ENCODE peak calls at places on chromosomes 2 and 18, in five cellular contexts. One of them, this sample, is unnamed.
A peak's percentile ranks its signal among the peaks of the same experiment; 100 is the strongest.

GRCh38 chr2:17479875-17480274 is 38.4 kb downstream of the RAD51AP2 start:
- DNase-seq in GM23338: no peak
- DNase-seq in HEK293T: no peak
- DNase-seq in CD8-positive, alpha-beta memory T cell: no peak
- DNase-seq in AG10803: no peak
- DNase-seq in this sample: no peak

GRCh38 chr18:40524881-40525280 is 1430.2 kb upstream of the PIK3C3 start:
- DNase-seq in GM23338: no peak
- DNase-seq in HEK293T: no peak
- DNase-seq in CD8-positive, alpha-beta memory T cell: no peak
- DNase-seq in AG10803: no peak
- DNase-seq in this sample: no peak

GRCh38 chr2:179677148-179677688 is 184.2 kb downstream of the ZNF385B start:
- DNase-seq in GM23338: no peak
- DNase-seq in HEK293T: no peak
- DNase-seq in CD8-positive, alpha-beta memory T cell: no peak
- DNase-seq in AG10803: no peak
- DNase-seq in this sample: peak; percentile 86

GRCh38 chr18:12470382-12471090 is 62.8 kb downstream of the PRELID3A start:
- DNase-seq in GM23338: no peak
- DNase-seq in HEK293T: no peak
- DNase-seq in CD8-positive, alpha-beta memory T cell: no peak
- DNase-seq in AG10803: no peak
- DNase-seq in this sample: no peak

GRCh38 chr2:15976334-15976733 is 36.0 kb downstream of the MYCN start:
- DNase-seq in GM23338: no peak
- DNase-seq in HEK293T: no peak
- DNase-seq in CD8-positive, alpha-beta memory T cell: no peak
- DNase-seq in AG10803: no peak
- DNase-seq in this sample: no peak

GRCh38 chr18:79628416-79629248 is 51.0 kb upstream of the CTDP1 start:
- DNase-seq in GM23338: no peak
- DNase-seq in HEK293T: no peak
- DNase-seq in CD8-positive, alpha-beta memory T cell: no peak
- DNase-seq in AG10803: no peak
- DNase-seq in this sample: no peak

GRCh38 chr2:238850096-238850495 is 2.2 kb downstream of the TWIST2 start:
- DNase-seq in GM23338: no peak
- DNase-seq in HEK293T: no peak
- DNase-seq in CD8-positive, alpha-beta memory T cell: no peak
- DNase-seq in AG10803: peak; percentile 39
- DNase-seq in this sample: peak; percentile 34

GRCh38 chr18:61666876-61667590 is 225.8 kb downstream of the RNF152 start:
- DNase-seq in GM23338: peak; percentile 18
- DNase-seq in HEK293T: no peak
- DNase-seq in CD8-positive, alpha-beta memory T cell: no peak
- DNase-seq in AG10803: no peak
- DNase-seq in this sample: no peak

GRCh38 chr2:176744156-176744555 is 468.4 kb upstream of the HNRNPA3 start:
- DNase-seq in GM23338: no peak
- DNase-seq in HEK293T: no peak
- DNase-seq in CD8-positive, alpha-beta memory T cell: no peak
- DNase-seq in AG10803: no peak
- DNase-seq in this sample: no peak

GRCh38 chr2:147141930-147142329 is 702.9 kb upstream of the ACVR2A start:
- DNase-seq in GM23338: peak; percentile 49
- DNase-seq in HEK293T: no peak
- DNase-seq in CD8-positive, alpha-beta memory T cell: no peak
- DNase-seq in AG10803: no peak
- DNase-seq in this sample: no peak

GRCh38 chr2:171416009-171416926 is 17.5 kb downstream of the METTL8 start:
- DNase-seq in GM23338: peak; percentile 94
- DNase-seq in HEK293T: peak; percentile 72
- DNase-seq in CD8-positive, alpha-beta memory T cell: peak; percentile 62
- DNase-seq in AG10803: peak; percentile 96
- DNase-seq in this sample: peak; percentile 96

GRCh38 chr2:88321614-88322248 is 130.8 kb downstream of the FOXI3 start:
- DNase-seq in GM23338: peak; percentile 14
- DNase-seq in HEK293T: no peak
- DNase-seq in CD8-positive, alpha-beta memory T cell: no peak
- DNase-seq in AG10803: no peak
- DNase-seq in this sample: no peak

GRCh38 chr2:120376101-120376500 is 30.2 kb downstream of the INHBB start:
- DNase-seq in GM23338: no peak
- DNase-seq in HEK293T: no peak
- DNase-seq in CD8-positive, alpha-beta memory T cell: no peak
- DNase-seq in AG10803: no peak
- DNase-seq in this sample: no peak

GRCh38 chr2:11128258-11128951 is 26.9 kb upstream of the SLC66A3 start:
- DNase-seq in GM23338: no peak
- DNase-seq in HEK293T: no peak
- DNase-seq in CD8-positive, alpha-beta memory T cell: no peak
- DNase-seq in AG10803: peak; percentile 71
- DNase-seq in this sample: peak; percentile 82

GRCh38 chr18:26657618-26658581 is 109.5 kb upstream of the KCTD1 start:
- DNase-seq in GM23338: no peak
- DNase-seq in HEK293T: no peak
- DNase-seq in CD8-positive, alpha-beta memory T cell: no peak
- DNase-seq in AG10803: no peak
- DNase-seq in this sample: no peak

GRCh38 chr2:651961-652373 is 25.2 kb downstream of the TMEM18 start:
- DNase-seq in GM23338: no peak
- DNase-seq in HEK293T: no peak
- DNase-seq in CD8-positive, alpha-beta memory T cell: no peak
- DNase-seq in AG10803: peak; percentile 6
- DNase-seq in this sample: no peak

GRCh38 chr2:196066794-196067382 is 1.7 kb downstream of the DNAH7 start:
- DNase-seq in GM23338: peak; percentile 59
- DNase-seq in HEK293T: peak; percentile 29
- DNase-seq in CD8-positive, alpha-beta memory T cell: no peak
- DNase-seq in AG10803: peak; percentile 32
- DNase-seq in this sample: peak; percentile 43

GRCh38 chr2:107717666-107718065 is 109.0 kb upstream of the RGPD4 start:
- DNase-seq in GM23338: peak; percentile 68
- DNase-seq in HEK293T: no peak
- DNase-seq in CD8-positive, alpha-beta memory T cell: no peak
- DNase-seq in AG10803: no peak
- DNase-seq in this sample: no peak

GRCh38 chr2:179569834-179570233 is 291.6 kb downstream of the ZNF385B start:
- DNase-seq in GM23338: no peak
- DNase-seq in HEK293T: no peak
- DNase-seq in CD8-positive, alpha-beta memory T cell: no peak
- DNase-seq in AG10803: peak; percentile 78
- DNase-seq in this sample: peak; percentile 74

GRCh38 chr18:79393181-79393598 is 2.5 kb upstream of the NFATC1 start:
- DNase-seq in GM23338: no peak
- DNase-seq in HEK293T: no peak
- DNase-seq in CD8-positive, alpha-beta memory T cell: peak; percentile 21
- DNase-seq in AG10803: peak; percentile 26
- DNase-seq in this sample: no peak

GRCh38 chr2:144453039-144453336 is 66.9 kb downstream of the ZEB2 start:
- DNase-seq in GM23338: no peak
- DNase-seq in HEK293T: no peak
- DNase-seq in CD8-positive, alpha-beta memory T cell: no peak
- DNase-seq in AG10803: peak; percentile 48
- DNase-seq in this sample: peak; percentile 33

This sample was measured in EH.